ENCODE peak calls at places on chromosome 5, in four cellular contexts. F, T, Q and E are unnamed samples.

GRCh38 chr5:157828031-157828948 is 30.7 kb downstream of the CLINT1 start:
- DNase-seq in F (no peak), T (no peak), Q (no peak), E (no peak)

GRCh38 chr5:16461782-16462181 is 3.8 kb downstream of the ZNF622 start:
- DNase-seq in F (peak), T (no peak), Q (no peak), E (no peak)

GRCh38 chr5:179679014-179679674 is 1.7 kb downstream of the CBY3 start:
- DNase-seq in F (peak), T (no peak), Q (no peak), E (peak)

GRCh38 chr5:150780180-150780692 is 1.7 kb downstream of the SMIM3 start:
- DNase-seq in F (peak), T (no peak), Q (no peak), E (no peak)

GRCh38 chr5:57488308-57488955 is 5.8 kb upstream of the ACTBL2 start:
- DNase-seq in F (peak), T (no peak), Q (no peak), E (no peak)

GRCh38 chr5:65611524-65611923 is 12.6 kb downstream of the TRIM23 start:
- DNase-seq in F (no peak), T (peak), Q (no peak), E (no peak)

GRCh38 chr5:11164456-11165286 is 403.6 kb upstream of the DAP start:
- DNase-seq in F (no peak), T (no peak), Q (peak), E (peak)

GRCh38 chr5:421901-422300 is 21.1 kb upstream of the EXOC3 start:
- DNase-seq in F (no peak), T (no peak), Q (no peak), E (no peak)

GRCh38 chr5:111135406-111135805 is 43.3 kb downstream of the WDR36 start:
- DNase-seq in F (no peak), T (no peak), Q (no peak), E (no peak)

GRCh38 chr5:56522972-56523371 is 289.8 kb upstream of the ANKRD55 start:
- DNase-seq in F (no peak), T (no peak), Q (no peak), E (no peak)

GRCh38 chr5:168314735-168315411 is 23.4 kb downstream of the WWC1 start:
- DNase-seq in F (peak), T (peak), Q (no peak), E (no peak)